ENCODE peak calls at places on chromosomes 12 and 14, in ten cellular contexts. One of them, this sample, is unnamed.

GRCh38 chr14:21084396-21084795 is 14.1 kb downstream of the ZNF219 start:
- DNase-seq in adrenal gland: no peak
- DNase-seq in amniotic epithelial cell: no peak
- DNase-seq in amniotic stem cell: no peak
- DNase-seq in GM03348: no peak
- DNase-seq in Calu3: no peak
- DNase-seq in central memory CD4-positive, alpha-beta T cell: no peak
- DNase-seq in NCI-H774: no peak
- DNase-seq in SK-MEL-5: no peak
- DNase-seq in NCI-H1694: no peak
- DNase-seq in this sample: no peak

GRCh38 chr14:55026441-55026792 is 482 bp downstream of the WDHD1 start:
- DNase-seq in GM03348: peak
- DNase-seq in Calu3: no peak
- DNase-seq in NCI-H774: no peak
- DNase-seq in NCI-H1694: no peak
- DNase-seq in amniotic epithelial cell: no peak
- DNase-seq in adrenal gland: no peak
- DNase-seq in central memory CD4-positive, alpha-beta T cell: no peak
- DNase-seq in SK-MEL-5: no peak
- DNase-seq in amniotic stem cell: no peak
- DNase-seq in this sample: no peak

GRCh38 chr12:79023261-79023660 is 158.7 kb downstream of the SYT1 start:
- DNase-seq in GM03348: no peak
- DNase-seq in amniotic stem cell: no peak
- DNase-seq in NCI-H774: no peak
- DNase-seq in central memory CD4-positive, alpha-beta T cell: no peak
- DNase-seq in SK-MEL-5: no peak
- DNase-seq in Calu3: no peak
- DNase-seq in amniotic epithelial cell: no peak
- DNase-seq in adrenal gland: no peak
- DNase-seq in NCI-H1694: no peak
- DNase-seq in this sample: no peak

GRCh38 chr14:23865502-23865901 is 88.1 kb upstream of the DHRS4 start:
- DNase-seq in Calu3: no peak
- DNase-seq in amniotic stem cell: no peak
- DNase-seq in NCI-H1694: no peak
- DNase-seq in GM03348: no peak
- DNase-seq in NCI-H774: no peak
- DNase-seq in SK-MEL-5: no peak
- DNase-seq in adrenal gland: no peak
- DNase-seq in central memory CD4-positive, alpha-beta T cell: no peak
- DNase-seq in amniotic epithelial cell: no peak
- DNase-seq in this sample: peak

GRCh38 chr12:52293926-52294325 is 2.6 kb upstream of the KRT81 start:
- DNase-seq in adrenal gland: no peak
- DNase-seq in amniotic epithelial cell: no peak
- DNase-seq in SK-MEL-5: no peak
- DNase-seq in central memory CD4-positive, alpha-beta T cell: no peak
- DNase-seq in amniotic stem cell: no peak
- DNase-seq in Calu3: no peak
- DNase-seq in NCI-H1694: no peak
- DNase-seq in NCI-H774: no peak
- DNase-seq in GM03348: no peak
- DNase-seq in this sample: no peak

GRCh38 chr14:80996049-80996901 is 40.9 kb downstream of the TSHR start:
- DNase-seq in NCI-H1694: peak
- DNase-seq in amniotic epithelial cell: peak
- DNase-seq in GM03348: peak
- DNase-seq in amniotic stem cell: peak
- DNase-seq in central memory CD4-positive, alpha-beta T cell: peak
- DNase-seq in NCI-H774: peak
- DNase-seq in Calu3: peak
- DNase-seq in adrenal gland: peak
- DNase-seq in SK-MEL-5: peak
- DNase-seq in this sample: peak

GRCh38 chr14:31543969-31544799 is 17.0 kb upstream of the NUBPL start:
- DNase-seq in amniotic stem cell: no peak
- DNase-seq in central memory CD4-positive, alpha-beta T cell: no peak
- DNase-seq in Calu3: no peak
- DNase-seq in GM03348: peak
- DNase-seq in NCI-H774: no peak
- DNase-seq in amniotic epithelial cell: peak
- DNase-seq in SK-MEL-5: peak
- DNase-seq in NCI-H1694: no peak
- DNase-seq in adrenal gland: no peak
- DNase-seq in this sample: no peak

GRCh38 chr12:76790564-76791552 is 26.9 kb downstream of the ZDHHC17 start:
- DNase-seq in GM03348: peak
- DNase-seq in adrenal gland: no peak
- DNase-seq in NCI-H1694: no peak
- DNase-seq in Calu3: no peak
- DNase-seq in amniotic epithelial cell: peak
- DNase-seq in NCI-H774: peak
- DNase-seq in SK-MEL-5: peak
- DNase-seq in central memory CD4-positive, alpha-beta T cell: peak
- DNase-seq in amniotic stem cell: no peak
- DNase-seq in this sample: peak

GRCh38 chr12:64392221-64392620 is 1.7 kb upstream of the C12orf56 start:
- DNase-seq in GM03348: peak
- DNase-seq in amniotic epithelial cell: peak
- DNase-seq in SK-MEL-5: peak
- DNase-seq in amniotic stem cell: no peak
- DNase-seq in adrenal gland: no peak
- DNase-seq in NCI-H774: no peak
- DNase-seq in Calu3: peak
- DNase-seq in NCI-H1694: no peak
- DNase-seq in central memory CD4-positive, alpha-beta T cell: peak
- DNase-seq in this sample: peak

GRCh38 chr12:40002178-40003169 is 103.4 kb downstream of the SLC2A13 start:
- DNase-seq in NCI-H1694: no peak
- DNase-seq in NCI-H774: no peak
- DNase-seq in GM03348: no peak
- DNase-seq in Calu3: peak
- DNase-seq in SK-MEL-5: no peak
- DNase-seq in amniotic stem cell: no peak
- DNase-seq in adrenal gland: no peak
- DNase-seq in amniotic epithelial cell: no peak
- DNase-seq in central memory CD4-positive, alpha-beta T cell: no peak
- DNase-seq in this sample: no peak

GRCh38 chr12:52278931-52279682 is 4.7 kb downstream of the KRT86 start:
- DNase-seq in amniotic epithelial cell: peak
- DNase-seq in GM03348: peak
- DNase-seq in Calu3: peak
- DNase-seq in SK-MEL-5: peak
- DNase-seq in adrenal gland: peak
- DNase-seq in NCI-H774: peak
- DNase-seq in central memory CD4-positive, alpha-beta T cell: peak
- DNase-seq in NCI-H1694: peak
- DNase-seq in amniotic stem cell: no peak
- DNase-seq in this sample: peak

GRCh38 chr12:65282840-65283239 is 4.4 kb downstream of the MSRB3 start:
- DNase-seq in adrenal gland: no peak
- DNase-seq in central memory CD4-positive, alpha-beta T cell: no peak
- DNase-seq in Calu3: no peak
- DNase-seq in GM03348: peak
- DNase-seq in amniotic epithelial cell: no peak
- DNase-seq in amniotic stem cell: no peak
- DNase-seq in NCI-H1694: no peak
- DNase-seq in SK-MEL-5: no peak
- DNase-seq in NCI-H774: no peak
- DNase-seq in this sample: no peak